ENCODE peak calls at places on chromosomes 6 and 20, in four cellular contexts. E is NCI-H774; G is activated CD8-positive, alpha-beta memory T cell treated with anti-CD3 and anti-CD28 coated beads for 24 hours; W is right cardiac atrium. X is an unnamed sample.

GRCh38 chr20:19861147-19861759 is 103.2 kb downstream of the RIN2 start:
- DNase-seq in E (no peak), G (no peak), W (no peak), X (no peak)

GRCh38 chr6:134932121-134932520 is 17.8 kb downstream of the ALDH8A1 start:
- DNase-seq in E (no peak), G (no peak), W (no peak), X (no peak)

GRCh38 chr6:109526905-109527628 is 44.0 kb upstream of the ZBTB24 start:
- DNase-seq in E (peak; percentile 83), G (peak; percentile 72), W (no peak), X (peak; percentile 40)

GRCh38 chr6:63272397-63272796 is 47.4 kb downstream of the LGSN start:
- DNase-seq in E (peak; percentile 5), G (no peak), W (no peak), X (peak; percentile 29)

GRCh38 chr6:108559884-108560462 is 744 bp upstream of the FOXO3 start:
- DNase-seq in E (peak; percentile 85), G (no peak), W (peak; percentile 65), X (no peak)

GRCh38 chr6:9197726-9198125 is 762.4 kb upstream of the SLC35B3 start:
- DNase-seq in E (no peak), G (no peak), W (no peak), X (no peak)

GRCh38 chr6:168248148-168248620 is 71.4 kb downstream of the DACT2 start:
- DNase-seq in E (no peak), G (no peak), W (no peak), X (no peak)

GRCh38 chr6:105890521-105891244 is 195.5 kb upstream of the PRDM1 start:
- DNase-seq in E (no peak), G (no peak), W (no peak), X (no peak)

GRCh38 chr20:44552950-44553908 is 29.1 kb upstream of the PKIG start:
- DNase-seq in E (peak; percentile 47), G (no peak), W (no peak), X (no peak)

GRCh38 chr6:126661646-126662045 is 321.7 kb downstream of the CENPW start:
- DNase-seq in E (no peak), G (no peak), W (no peak), X (no peak)

GRCh38 chr20:11986954-11987353 is 69.3 kb downstream of the BTBD3 start:
- DNase-seq in E (no peak), G (no peak), W (no peak), X (no peak)

GRCh38 chr6:46022110-46022948 is 6.7 kb upstream of the CLIC5 start:
- DNase-seq in E (no peak), G (no peak), W (no peak), X (no peak)

GRCh38 chr6:107418118-107418517 is 41.2 kb downstream of the PDSS2 start:
- DNase-seq in E (no peak), G (no peak), W (no peak), X (peak; percentile 20)

GRCh38 chr20:53083411-53083810 is 111.3 kb downstream of the TSHZ2 start:
- DNase-seq in E (no peak), G (no peak), W (no peak), X (no peak)

GRCh38 chr20:61731363-61732181 is 334.1 kb downstream of the TAF4 start:
- DNase-seq in E (no peak), G (no peak), W (no peak), X (no peak)

GRCh38 chr6:105384004-105384403 is 18.9 kb downstream of the PREP start:
- DNase-seq in E (no peak), G (no peak), W (no peak), X (no peak)

GRCh38 chr6:113361014-113361645 is 496.0 kb upstream of the MARCKS start:
- DNase-seq in E (no peak), G (no peak), W (no peak), X (no peak)

GRCh38 chr6:42120895-42121865 is 21.2 kb downstream of the C6orf132 start:
- DNase-seq in E (no peak), G (no peak), W (no peak), X (no peak)

GRCh38 chr6:1624071-1624847 is 14.5 kb downstream of the FOXC1 start:
- DNase-seq in E (no peak), G (no peak), W (peak; percentile 63), X (peak; percentile 74)

GRCh38 chr20:20780127-20780822 is 67.8 kb upstream of the RALGAPA2 start:
- DNase-seq in E (no peak), G (no peak), W (peak; percentile 86), X (peak; percentile 46)

GRCh38 chr20:44526129-44526528 is 4.3 kb upstream of the SERINC3 start:
- DNase-seq in E (no peak), G (no peak), W (no peak), X (no peak)

GRCh38 chr6:71929047-71929446 is 42.7 kb downstream of the RIMS1 start:
- DNase-seq in E (no peak), G (no peak), W (no peak), X (no peak)

GRCh38 chr6:157461000-157461915 is 80.3 kb downstream of the ZDHHC14 start:
- DNase-seq in E (peak; percentile 11), G (no peak), W (no peak), X (peak; percentile 80)

GRCh38 chr6:43665376-43665775 is 20.5 kb downstream of the RSPH9 start:
- DNase-seq in E (no peak), G (no peak), W (no peak), X (no peak)

GRCh38 chr20:63025534-63026331 is 19.0 kb upstream of the BHLHE23 start:
- DNase-seq in E (no peak), G (peak; percentile 66), W (no peak), X (no peak)

GRCh38 chr6:42075159-42075838 is 25.0 kb downstream of the TAF8 start:
- DNase-seq in E (peak; percentile 67), G (peak; percentile 85), W (peak; percentile 74), X (peak; percentile 59)

GRCh38 chr6:150987371-150987828 is 121.9 kb downstream of the MTHFD1L start:
- DNase-seq in E (no peak), G (no peak), W (no peak), X (peak; percentile 41)

GRCh38 chr20:33863440-33864323 is 52.5 kb downstream of the CHMP4B start:
- DNase-seq in E (no peak), G (no peak), W (no peak), X (no peak)

GRCh38 chr6:31407699-31408098 is 4.3 kb downstream of the MICA start:
- DNase-seq in E (no peak), G (no peak), W (no peak), X (no peak)

GRCh38 chr6:15464211-15464725 is 198.6 kb downstream of the DTNBP1 start:
- DNase-seq in E (no peak), G (peak; percentile 81), W (no peak), X (peak; percentile 51)

GRCh38 chr20:51457281-51457932 is 85.1 kb downstream of the NFATC2 start:
- DNase-seq in E (no peak), G (no peak), W (peak; percentile 79), X (no peak)

GRCh38 chr6:44508646-44509045 is 121.1 kb downstream of the CDC5L start:
- DNase-seq in E (no peak), G (no peak), W (no peak), X (no peak)

GRCh38 chr6:12657884-12658283 is 58.7 kb upstream of the PHACTR1 start:
- DNase-seq in E (no peak), G (no peak), W (no peak), X (no peak)

GRCh38 chr20:29079769-29080690 is 2177.4 kb upstream of the DEFB115 start:
- DNase-seq in E (no peak), G (no peak), W (peak; percentile 19), X (no peak)

GRCh38 chr6:34241351-34242215 is 4.9 kb downstream of the HMGA1 start:
- DNase-seq in E (no peak), G (peak; percentile 55), W (no peak), X (no peak)

GRCh38 chr6:13573669-13574110 is 711 bp upstream of the SIRT5 start:
- DNase-seq in E (no peak), G (peak; percentile 61), W (peak; percentile 38), X (no peak)

GRCh38 chr20:23918896-23919295 is 39.3 kb upstream of the CST5 start:
- DNase-seq in E (no peak), G (no peak), W (no peak), X (no peak)

GRCh38 chr6:52984247-52984646 is 10.8 kb downstream of the GSTA4 start:
- DNase-seq in E (no peak), G (no peak), W (no peak), X (no peak)